ENCODE peak calls at places on chromosomes 12 and 14, in four cellular contexts. One of them, this sample, is unnamed.

GRCh38 chr14:53306926-53307325 is 153.8 kb upstream of the DDHD1 start:
- DNase-seq in lower lobe of right lung: no peak
- DNase-seq in GDM1: no peak
- DNase-seq in ureter: no peak
- DNase-seq in this sample: peak; percentile 26

GRCh38 chr12:52837341-52837741 is 3.2 kb upstream of the KRT79 start:
- DNase-seq in lower lobe of right lung: no peak
- DNase-seq in GDM1: no peak
- DNase-seq in ureter: no peak
- DNase-seq in this sample: no peak

GRCh38 chr14:77375973-77376372 is 921 bp downstream of the TMED8 start:
- DNase-seq in lower lobe of right lung: no peak
- DNase-seq in GDM1: no peak
- DNase-seq in ureter: no peak
- DNase-seq in this sample: no peak

GRCh38 chr14:34363733-34364134 is 98.3 kb downstream of the SPTSSA start:
- DNase-seq in lower lobe of right lung: no peak
- DNase-seq in GDM1: no peak
- DNase-seq in ureter: no peak
- DNase-seq in this sample: no peak

GRCh38 chr14:105144666-105145380 is 23.8 kb downstream of the JAG2 start:
- DNase-seq in lower lobe of right lung: no peak
- DNase-seq in GDM1: no peak
- DNase-seq in ureter: no peak
- DNase-seq in this sample: no peak

GRCh38 chr14:21494902-21495762 is 16.0 kb downstream of the METTL3 start:
- DNase-seq in lower lobe of right lung: no peak
- DNase-seq in GDM1: no peak
- DNase-seq in ureter: no peak
- DNase-seq in this sample: no peak

GRCh38 chr12:46432325-46432724 is 59.8 kb upstream of the SLC38A2 start:
- DNase-seq in lower lobe of right lung: no peak
- DNase-seq in GDM1: no peak
- DNase-seq in ureter: no peak
- DNase-seq in this sample: no peak

GRCh38 chr14:65101631-65102440 is 481 bp downstream of the MAX start:
- DNase-seq in lower lobe of right lung: peak; percentile 58
- DNase-seq in GDM1: no peak
- DNase-seq in ureter: peak; percentile 59
- DNase-seq in this sample: peak; percentile 40

GRCh38 chr14:49986344-49987014 is 93.6 kb downstream of the ARF6 start:
- DNase-seq in lower lobe of right lung: no peak
- DNase-seq in GDM1: no peak
- DNase-seq in ureter: no peak
- DNase-seq in this sample: no peak

GRCh38 chr14:85296466-85297210 is 233.3 kb upstream of the FLRT2 start:
- DNase-seq in lower lobe of right lung: no peak
- DNase-seq in GDM1: peak; percentile 37
- DNase-seq in ureter: no peak
- DNase-seq in this sample: no peak

GRCh38 chr12:131830335-131831020 is 2.3 kb downstream of the MMP17 start:
- DNase-seq in lower lobe of right lung: peak; percentile 82
- DNase-seq in GDM1: no peak
- DNase-seq in ureter: peak; percentile 79
- DNase-seq in this sample: peak; percentile 84

GRCh38 chr12:94621662-94622359 is 28.5 kb downstream of the TMCC3 start:
- DNase-seq in lower lobe of right lung: no peak
- DNase-seq in GDM1: no peak
- DNase-seq in ureter: no peak
- DNase-seq in this sample: no peak

GRCh38 chr14:69316449-69317391 is 56.8 kb downstream of the GALNT16 start:
- DNase-seq in lower lobe of right lung: peak; percentile 58
- DNase-seq in GDM1: no peak
- DNase-seq in ureter: peak; percentile 51
- DNase-seq in this sample: peak; percentile 81

GRCh38 chr14:72679106-72679505 is 214.8 kb downstream of the DPF3 start:
- DNase-seq in lower lobe of right lung: no peak
- DNase-seq in GDM1: no peak
- DNase-seq in ureter: no peak
- DNase-seq in this sample: no peak

GRCh38 chr12:96354326-96354725 is 45.9 kb downstream of the CDK17 start:
- DNase-seq in lower lobe of right lung: no peak
- DNase-seq in GDM1: no peak
- DNase-seq in ureter: no peak
- DNase-seq in this sample: no peak

GRCh38 chr14:104818714-104819161 is 17.8 kb downstream of the ZBTB42 start:
- DNase-seq in lower lobe of right lung: no peak
- DNase-seq in GDM1: no peak
- DNase-seq in ureter: peak; percentile 40
- DNase-seq in this sample: no peak

GRCh38 chr12:78674311-78675085 is 190.1 kb upstream of the SYT1 start:
- DNase-seq in lower lobe of right lung: no peak
- DNase-seq in GDM1: no peak
- DNase-seq in ureter: no peak
- DNase-seq in this sample: no peak

GRCh38 chr12:92408072-92408900 is 262.6 kb upstream of the BTG1 start:
- DNase-seq in lower lobe of right lung: no peak
- DNase-seq in GDM1: peak; percentile 26
- DNase-seq in ureter: no peak
- DNase-seq in this sample: no peak

GRCh38 chr12:77667101-77667500 is 163.6 kb upstream of the NAV3 start:
- DNase-seq in lower lobe of right lung: no peak
- DNase-seq in GDM1: no peak
- DNase-seq in ureter: no peak
- DNase-seq in this sample: no peak

GRCh38 chr14:64864258-64864657 is 15.4 kb downstream of the SPTB start:
- DNase-seq in lower lobe of right lung: no peak
- DNase-seq in GDM1: no peak
- DNase-seq in ureter: no peak
- DNase-seq in this sample: no peak

GRCh38 chr14:55957950-55958349 is 160.3 kb upstream of the PELI2 start:
- DNase-seq in lower lobe of right lung: no peak
- DNase-seq in GDM1: no peak
- DNase-seq in ureter: no peak
- DNase-seq in this sample: no peak

GRCh38 chr12:113239288-113239771 is 18.1 kb downstream of the TPCN1 start:
- DNase-seq in lower lobe of right lung: no peak
- DNase-seq in GDM1: no peak
- DNase-seq in ureter: no peak
- DNase-seq in this sample: no peak

GRCh38 chr14:91568626-91569025 is 58.5 kb upstream of the PPP4R3A start:
- DNase-seq in lower lobe of right lung: no peak
- DNase-seq in GDM1: no peak
- DNase-seq in ureter: no peak
- DNase-seq in this sample: no peak

GRCh38 chr14:54481695-54482094 is 7.1 kb downstream of the GMFB start:
- DNase-seq in lower lobe of right lung: no peak
- DNase-seq in GDM1: no peak
- DNase-seq in ureter: no peak
- DNase-seq in this sample: no peak

GRCh38 chr12:58954002-58954401 is 33.7 kb upstream of the LRIG3 start:
- DNase-seq in lower lobe of right lung: no peak
- DNase-seq in GDM1: no peak
- DNase-seq in ureter: no peak
- DNase-seq in this sample: no peak

GRCh38 chr14:100566119-100566518 is 21.1 kb downstream of the BEGAIN start:
- DNase-seq in lower lobe of right lung: no peak
- DNase-seq in GDM1: no peak
- DNase-seq in ureter: no peak
- DNase-seq in this sample: no peak

GRCh38 chr12:21301-22189 is 45.0 kb upstream of the IQSEC3 start:
- DNase-seq in lower lobe of right lung: peak; percentile 71
- DNase-seq in GDM1: no peak
- DNase-seq in ureter: no peak
- DNase-seq in this sample: no peak

GRCh38 chr12:27922591-27923139 is 49.9 kb downstream of the PTHLH start:
- DNase-seq in lower lobe of right lung: no peak
- DNase-seq in GDM1: no peak
- DNase-seq in ureter: peak; percentile 46
- DNase-seq in this sample: no peak

GRCh38 chr12:65740506-65740872 is 83.8 kb upstream of the HMGA2 start:
- DNase-seq in lower lobe of right lung: no peak
- DNase-seq in GDM1: no peak
- DNase-seq in ureter: no peak
- DNase-seq in this sample: no peak

GRCh38 chr12:20409639-20410038 is 41.3 kb downstream of the PDE3A start:
- DNase-seq in lower lobe of right lung: no peak
- DNase-seq in GDM1: no peak
- DNase-seq in ureter: no peak
- DNase-seq in this sample: no peak

GRCh38 chr12:125092872-125093680 is 27.8 kb downstream of the AACS start:
- DNase-seq in lower lobe of right lung: no peak
- DNase-seq in GDM1: no peak
- DNase-seq in ureter: no peak
- DNase-seq in this sample: no peak

GRCh38 chr14:103118663-103119404 is 4.4 kb upstream of the TNFAIP2 start:
- DNase-seq in lower lobe of right lung: peak; percentile 95
- DNase-seq in GDM1: peak; percentile 79
- DNase-seq in ureter: no peak
- DNase-seq in this sample: no peak

GRCh38 chr12:2876431-2877046 is 435 bp downstream of the FOXM1 start:
- DNase-seq in lower lobe of right lung: no peak
- DNase-seq in GDM1: peak; percentile 55
- DNase-seq in ureter: no peak
- DNase-seq in this sample: no peak

GRCh38 chr14:77622562-77622961 is 6.1 kb upstream of the SPTLC2 start:
- DNase-seq in lower lobe of right lung: peak; percentile 75
- DNase-seq in GDM1: no peak
- DNase-seq in ureter: peak; percentile 84
- DNase-seq in this sample: no peak

GRCh38 chr14:68659021-68659931 is 133.6 kb downstream of the ZFP36L1 start:
- DNase-seq in lower lobe of right lung: no peak
- DNase-seq in GDM1: no peak
- DNase-seq in ureter: peak; percentile 54
- DNase-seq in this sample: peak; percentile 79

GRCh38 chr12:57720606-57721595 is 17.6 kb downstream of the AGAP2 start:
- DNase-seq in lower lobe of right lung: no peak
- DNase-seq in GDM1: no peak
- DNase-seq in ureter: no peak
- DNase-seq in this sample: no peak

GRCh38 chr12:105588126-105588525 is 257.6 kb downstream of the C12orf75 start:
- DNase-seq in lower lobe of right lung: no peak
- DNase-seq in GDM1: no peak
- DNase-seq in ureter: no peak
- DNase-seq in this sample: no peak

GRCh38 chr12:42704810-42705401 is 115.4 kb upstream of the PRICKLE1 start:
- DNase-seq in lower lobe of right lung: no peak
- DNase-seq in GDM1: no peak
- DNase-seq in ureter: no peak
- DNase-seq in this sample: no peak

GRCh38 chr14:48936352-48936751 is 649.8 kb downstream of the RPS29 start:
- DNase-seq in lower lobe of right lung: no peak
- DNase-seq in GDM1: no peak
- DNase-seq in ureter: no peak
- DNase-seq in this sample: no peak

GRCh38 chr12:94987806-94988205 is 15.7 kb downstream of the NDUFA12 start:
- DNase-seq in lower lobe of right lung: no peak
- DNase-seq in GDM1: no peak
- DNase-seq in ureter: no peak
- DNase-seq in this sample: no peak